ENCODE peak calls at places on chromosomes 3 and 15, in seven cellular contexts. S is HCT116, N is GM12878, P is K562, J is HepG2, G is H1, X is SK-N-SH. E is an unnamed sample.

GRCh38 chr15:100934166-100934565 is 15.0 kb downstream of the LRRK1 start:
- DNase-seq in G (no peak), N (no peak), X (no peak), S (no peak), P (no peak), J (no peak), E (no peak)

GRCh38 chr3:39843440-39843839 is 34.0 kb downstream of the MYRIP start:
- DNase-seq in X (no peak), G (no peak), P (no peak), N (no peak), J (no peak), S (no peak), E (no peak)

GRCh38 chr15:37756407-37756806 is 178.0 kb upstream of the TMCO5A start:
- DNase-seq in P (no peak), G (no peak), N (no peak), J (no peak), X (no peak), S (no peak), E (no peak)

GRCh38 chr3:127408684-127409420 is 121.0 kb upstream of the PRR20G start:
- DNase-seq in P (no peak), X (peak), N (no peak), S (no peak), G (no peak), J (no peak), E (no peak)

GRCh38 chr15:66936115-66936863 is 129.1 kb upstream of the SMAD3 start:
- DNase-seq in X (peak), G (no peak), P (no peak), S (no peak), J (no peak), N (no peak), E (no peak)

GRCh38 chr3:42159706-42160472 is 68.7 kb downstream of the TRAK1 start:
- DNase-seq in G (peak), S (peak), N (no peak), P (peak), X (peak), J (peak), E (peak)

GRCh38 chr3:100913870-100914654 is 79.2 kb downstream of the ABI3BP start:
- DNase-seq in X (no peak), N (no peak), P (no peak), S (no peak), G (no peak), J (no peak), E (no peak)

GRCh38 chr3:43290961-43291360 is 4.6 kb downstream of the SNRK start:
- DNase-seq in G (no peak), X (no peak), S (no peak), P (no peak), J (no peak), N (no peak), E (no peak)

GRCh38 chr15:42523331-42523730 is 25.3 kb downstream of the LRRC57 start:
- DNase-seq in X (no peak), N (no peak), G (no peak), J (no peak), P (no peak), S (no peak), E (no peak)

GRCh38 chr3:462851-463250 is 266.3 kb downstream of the CHL1 start:
- DNase-seq in P (no peak), X (no peak), N (no peak), G (no peak), S (no peak), J (no peak), E (no peak)

GRCh38 chr15:47516576-47517371 is 200.5 kb upstream of the SEMA6D start:
- DNase-seq in G (no peak), J (no peak), S (no peak), X (no peak), P (no peak), N (no peak), E (no peak)

GRCh38 chr3:104005815-104006214 is 1360.9 kb upstream of the ALCAM start:
- DNase-seq in G (no peak), X (no peak), J (peak), P (no peak), N (no peak), S (no peak), E (no peak)

GRCh38 chr15:55993804-55994539 is 560 bp upstream of the NEDD4 start:
- DNase-seq in P (no peak), G (no peak), N (no peak), J (peak), S (peak), X (peak), E (no peak)

GRCh38 chr3:15894382-15894781 is 96.6 kb upstream of the ANKRD28 start:
- DNase-seq in S (no peak), X (no peak), P (no peak), J (no peak), N (no peak), G (no peak), E (no peak)

GRCh38 chr3:72288955-72289707 is 504.2 kb upstream of the PROK2 start:
- DNase-seq in S (no peak), N (no peak), P (peak), J (no peak), X (peak), G (no peak), E (peak)

GRCh38 chr3:23108651-23109050 is 94.5 kb upstream of the UBE2E2 start:
- DNase-seq in X (no peak), S (no peak), G (no peak), N (no peak), P (no peak), J (no peak), E (no peak)
- TF ChIP-seq JUND in X (no peak), S (no peak), G (no peak), N (no peak), P (no peak), J (no peak), E (no peak)

GRCh38 chr3:45551214-45552010 is 43.1 kb upstream of the LIMD1 start:
- DNase-seq in J (peak), P (peak), G (peak), X (no peak), S (peak), N (no peak), E (no peak)

GRCh38 chr3:45548724-45549123 is 45.8 kb upstream of the LIMD1 start:
- DNase-seq in J (no peak), S (no peak), X (no peak), G (no peak), N (no peak), P (no peak), E (no peak)

GRCh38 chr3:45547764-45548683 is 46.5 kb upstream of the LIMD1 start:
- DNase-seq in X (peak), P (no peak), S (no peak), N (no peak), G (no peak), J (no peak), E (no peak)

GRCh38 chr3:45552031-45552772 is 42.3 kb upstream of the LIMD1 start:
- DNase-seq in G (no peak), X (no peak), S (no peak), N (no peak), J (no peak), P (no peak), E (no peak)

DNA sequence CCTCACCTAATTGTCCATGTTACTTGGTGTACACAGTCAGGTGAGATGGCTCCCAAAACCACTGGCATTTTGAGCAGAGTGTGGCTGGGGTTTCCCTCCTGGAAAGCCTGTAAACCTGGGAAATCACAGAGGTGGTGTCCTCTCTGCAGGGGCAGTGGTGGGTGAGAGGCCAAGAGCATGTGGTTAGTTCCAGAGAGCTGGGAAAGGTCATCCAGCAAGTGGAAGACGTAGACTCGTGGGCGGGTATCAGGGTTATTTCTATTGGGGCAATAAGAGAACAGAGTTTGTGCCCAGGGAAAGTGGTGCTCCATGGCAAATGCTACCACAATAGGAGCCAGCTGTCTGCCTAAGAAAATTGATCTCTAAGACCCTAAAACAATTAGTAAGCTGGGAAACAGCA is 44.6 kb upstream of the LIMD1 start:
- DNase-seq in S (no peak), X (no peak), N (no peak), J (no peak), P (no peak), G (no peak), E (no peak)
- TF ChIP-seq JUND in S (no peak), X (no peak), N (no peak), J (no peak), P (no peak), G (no peak), E (no peak)

GRCh38 chr3:157042226-157042625 is 117.7 kb downstream of the CCNL1 start:
- DNase-seq in N (no peak), S (no peak), P (no peak), X (no peak), G (no peak), J (no peak), E (no peak)
- TF ChIP-seq JUND in N (no peak), S (no peak), P (no peak), X (no peak), G (no peak), J (no peak), E (no peak)

GRCh38 chr15:61474796-61475195 is 245.7 kb upstream of the RORA start:
- DNase-seq in X (no peak), P (no peak), N (no peak), G (no peak), S (no peak), J (no peak), E (no peak)
- TF ChIP-seq JUND in X (no peak), P (no peak), N (no peak), G (no peak), S (no peak), J (no peak), E (no peak)

DNA sequence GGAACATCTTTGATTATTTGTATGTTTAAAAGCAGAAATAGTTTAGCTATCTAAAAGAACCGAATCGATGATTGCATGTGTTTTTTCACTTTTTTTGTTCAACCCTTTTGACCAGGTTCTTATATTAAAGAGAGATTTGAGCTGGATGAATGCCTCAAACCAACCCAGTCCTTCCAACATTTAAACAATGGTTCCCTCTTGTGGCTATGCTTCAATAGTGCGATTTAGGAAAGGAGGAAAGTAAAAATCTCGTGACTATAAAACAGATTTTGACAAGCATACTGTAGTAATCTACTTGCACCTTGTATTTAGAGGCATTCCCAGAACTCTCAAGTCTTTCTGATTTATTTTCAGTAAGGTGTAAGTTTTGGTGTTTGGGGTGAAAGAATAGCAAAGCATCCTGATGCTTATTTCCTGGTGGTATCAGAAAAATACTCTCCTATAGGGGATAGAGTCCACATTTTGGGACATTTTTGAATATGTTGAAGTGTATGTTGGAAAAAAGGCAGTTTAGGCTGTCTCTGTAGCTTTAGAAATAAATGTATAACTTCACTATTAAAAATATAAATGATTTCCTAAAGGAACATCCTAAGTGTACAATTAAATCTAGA is 159.6 kb upstream of the KCNH8 start:
- DNase-seq in J (peak), N (no peak), G (no peak), X (peak), S (no peak), P (no peak), E (no peak)
- TF ChIP-seq JUND in J (no peak), N (no peak), G (no peak), X (no peak), S (no peak), P (no peak), E (no peak)

GRCh38 chr3:197800379-197800778 is 9.3 kb downstream of the LRCH3 start:
- DNase-seq in X (no peak), N (no peak), P (no peak), S (no peak), J (no peak), G (no peak), E (no peak)
- TF ChIP-seq JUND in X (no peak), N (no peak), P (no peak), S (no peak), J (no peak), G (no peak), E (no peak)

GRCh38 chr15:75123395-75123794 is 78.3 kb upstream of the C15orf39 start:
- DNase-seq in N (no peak), X (no peak), P (no peak), J (no peak), G (no peak), S (no peak), E (no peak)
- TF ChIP-seq JUND in N (no peak), X (no peak), P (no peak), J (no peak), G (no peak), S (no peak), E (no peak)

DNA sequence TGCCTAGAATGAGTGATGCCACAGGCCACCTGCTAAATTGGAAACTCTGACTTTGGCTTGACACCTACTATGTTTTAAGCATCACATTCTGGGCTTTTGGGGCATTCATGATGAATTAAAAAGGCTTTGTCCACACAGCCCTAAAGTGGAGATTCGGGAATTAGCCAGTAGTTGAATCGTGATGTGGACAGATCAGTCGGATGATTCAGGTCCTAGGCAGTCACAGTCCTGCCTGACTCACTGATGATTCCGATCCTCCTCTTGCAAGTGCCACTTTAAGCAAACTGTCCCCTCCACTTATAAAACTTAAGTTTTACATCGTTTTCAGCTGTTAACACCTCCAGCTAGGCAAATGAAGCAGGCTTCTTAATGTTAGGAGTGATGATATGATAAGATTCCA is 75.3 kb downstream of the SYNPR start:
- DNase-seq in P (no peak), S (no peak), X (no peak), N (no peak), G (no peak), J (no peak), E (no peak)
- TF ChIP-seq JUND in P (no peak), S (no peak), X (peak), N (no peak), G (no peak), J (no peak), E (no peak)

GRCh38 chr3:78201066-78201465 is 1161.2 kb downstream of the ROBO2 start:
- DNase-seq in X (no peak), P (no peak), S (no peak), G (no peak), J (no peak), N (no peak), E (no peak)

DNA sequence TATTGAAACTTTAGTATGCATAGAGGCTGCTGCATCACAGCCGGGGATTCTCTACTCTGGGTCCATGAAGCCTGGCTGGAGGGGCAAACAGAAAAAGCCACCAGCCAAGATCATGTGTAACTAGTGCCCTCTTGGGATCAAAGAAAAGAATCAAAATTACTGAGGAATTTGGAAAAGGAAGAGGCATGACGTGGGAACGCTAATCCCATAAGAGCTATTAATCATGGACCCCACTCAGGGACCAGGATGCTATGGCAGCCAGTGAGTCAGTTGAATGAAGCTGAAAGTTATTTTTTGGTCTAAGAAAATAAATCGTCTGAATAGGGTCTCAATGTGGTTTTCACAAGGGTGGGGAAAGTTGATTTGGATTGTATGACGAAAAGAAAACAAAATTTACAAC is 1165.1 kb downstream of the ROBO2 start:
- DNase-seq in P (no peak), G (no peak), J (peak), N (no peak), X (no peak), S (no peak), E (peak)
- TF ChIP-seq JUND in P (no peak), G (no peak), J (no peak), N (no peak), X (no peak), S (no peak), E (no peak)